ENCODE peak calls at places on chromosomes 12 and 14, in seven cellular contexts. W is epithelial cell of esophagus, T is astrocyte of the cerebellum, G is tibial nerve, B is fibroblast of lung, Y is GM12865, I is choroid plexus epithelial cell. U is an unnamed sample.

GRCh38 chr14:23582906-23583760 is 4.5 kb upstream of the JPH4 start:
- DNase-seq in W (no peak), I (no peak), B (no peak), T (no peak), G (no peak), Y (no peak), U (no peak)

GRCh38 chr12:9707864-9708808 is 24.8 kb downstream of the CLECL1 start:
- DNase-seq in T (peak), W (peak), B (peak), I (peak), G (peak), Y (peak), U (peak)

GRCh38 chr12:116931665-116932064 is 20.9 kb downstream of the FBXW8 start:
- DNase-seq in I (no peak), T (no peak), Y (no peak), W (peak), B (no peak), G (no peak), U (no peak)

GRCh38 chr14:94965551-94966339 is 191.6 kb downstream of the DICER1 start:
- DNase-seq in T (no peak), G (no peak), Y (no peak), B (no peak), W (no peak), I (no peak), U (no peak)

GRCh38 chr12:46442239-46442638 is 69.7 kb upstream of the SLC38A2 start:
- DNase-seq in Y (no peak), W (peak), T (no peak), I (peak), G (no peak), B (peak), U (no peak)

GRCh38 chr12:106290666-106291065 is 11.9 kb upstream of the TCP11L2 start:
- DNase-seq in T (no peak), G (no peak), B (no peak), W (no peak), Y (no peak), I (no peak), U (no peak)

GRCh38 chr12:95418142-95418541 is 55.8 kb upstream of the METAP2 start:
- DNase-seq in G (no peak), I (no peak), W (no peak), B (no peak), Y (no peak), T (no peak), U (no peak)

GRCh38 chr14:23556700-23557440 is 799 bp downstream of the THTPA start:
- DNase-seq in W (peak), G (no peak), T (no peak), I (no peak), Y (peak), B (no peak), U (no peak)

GRCh38 chr12:8771072-8771471 is 51.3 kb upstream of the A2ML1 start:
- DNase-seq in G (no peak), W (peak), I (no peak), T (no peak), Y (no peak), B (no peak), U (no peak)

GRCh38 chr12:106084048-106084671 is 54.6 kb downstream of the NUAK1 start:
- DNase-seq in T (peak), W (no peak), Y (no peak), I (peak), B (peak), G (no peak), U (no peak)

GRCh38 chr12:96093543-96094196 is 58.3 kb upstream of the LTA4H start:
- DNase-seq in G (no peak), W (peak), I (no peak), T (no peak), Y (no peak), B (no peak), U (no peak)

GRCh38 chr14:76922599-76922998 is 96.4 kb downstream of the LRRC74A start:
- DNase-seq in I (no peak), Y (no peak), T (no peak), B (peak), W (no peak), G (no peak), U (no peak)

GRCh38 chr14:52080171-52080800 is 11.4 kb upstream of the NID2 start:
- DNase-seq in W (peak), I (peak), Y (no peak), G (no peak), T (no peak), B (peak), U (no peak)

GRCh38 chr12:6935551-6936377 is 7.9 kb upstream of the RNU7-1 start:
- DNase-seq in I (no peak), G (no peak), T (no peak), W (no peak), Y (no peak), B (no peak), U (no peak)

GRCh38 chr12:6937481-6938352 is 5.9 kb upstream of the RNU7-1 start:
- DNase-seq in W (peak), Y (peak), G (peak), I (peak), T (peak), B (peak), U (peak)

GRCh38 chr12:6935221-6935550 is 7.4 kb downstream of the ATN1 start:
- DNase-seq in W (no peak), Y (no peak), G (no peak), I (peak), T (no peak), B (no peak), U (no peak)

GRCh38 chr12:6936378-6936638 is 7.3 kb upstream of the RNU7-1 start:
- DNase-seq in I (no peak), G (no peak), Y (no peak), T (no peak), W (no peak), B (no peak), U (no peak)

GRCh38 chr12:6936642-6937480 is 6.8 kb upstream of the RNU7-1 start:
- DNase-seq in I (no peak), G (no peak), Y (peak), T (no peak), B (no peak), W (no peak), U (no peak)
- TF ChIP-seq CTCF in I (no peak), G (no peak), Y (peak), T (no peak), B (no peak), W (no peak), U (no peak)

GRCh38 chr14:55301722-55302121 is 30.5 kb downstream of the FBXO34 start:
- DNase-seq in B (peak), T (peak), G (no peak), I (peak), Y (peak), W (peak), U (no peak)

GRCh38 chr14:55302367-55302766 is 31.1 kb downstream of the FBXO34 start:
- DNase-seq in B (no peak), G (no peak), I (no peak), W (no peak), Y (no peak), T (no peak), U (no peak)

GRCh38 chr14:55294603-55295002 is 23.4 kb downstream of the FBXO34 start:
- DNase-seq in Y (no peak), I (no peak), B (no peak), G (no peak), T (no peak), W (no peak), U (no peak)

GRCh38 chr14:55298423-55298822 is 27.2 kb downstream of the FBXO34 start:
- DNase-seq in W (no peak), Y (no peak), G (no peak), B (no peak), T (no peak), I (no peak), U (no peak)

DNA sequence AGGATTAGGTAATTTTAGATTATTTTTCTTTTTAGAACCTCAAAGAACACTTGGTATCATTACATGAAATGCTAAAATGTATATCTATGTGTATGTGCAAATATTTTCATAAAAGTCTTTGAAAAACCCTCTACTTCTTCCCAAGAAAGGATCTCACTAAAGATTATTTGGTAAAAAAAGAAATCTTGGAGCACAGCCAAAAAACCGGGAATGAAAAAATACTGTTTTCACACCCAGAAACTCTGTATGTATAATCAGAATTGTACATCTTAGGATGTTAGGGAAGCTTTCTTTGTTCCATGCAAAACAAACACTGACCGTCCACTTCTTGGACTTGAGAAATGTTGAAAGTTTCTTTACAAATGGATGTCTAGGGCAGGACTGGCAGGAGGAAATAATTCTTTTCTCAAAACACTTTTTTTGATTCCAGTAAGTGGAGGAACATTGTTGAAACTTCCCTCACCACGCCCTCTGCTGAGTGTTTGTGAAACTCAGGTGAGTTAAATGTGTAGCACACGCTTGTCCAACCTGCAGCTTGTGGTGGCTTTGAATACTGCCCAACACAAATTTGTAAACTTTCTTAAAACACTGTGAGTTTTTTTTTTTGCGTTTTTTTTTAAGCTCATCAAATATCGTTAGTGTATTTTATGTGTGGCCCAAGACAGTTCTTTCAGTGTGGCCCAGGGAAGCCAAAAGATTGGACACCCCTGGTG is 26.5 kb downstream of the FBXO34 start:
- DNase-seq in W (peak), G (no peak), B (no peak), Y (peak), I (no peak), T (no peak), U (no peak)
- TF ChIP-seq CTCF in W (peak), G (no peak), B (no peak), Y (no peak), I (peak), T (no peak), U (no peak)

GRCh38 chr14:61381589-61381988 is 60.2 kb downstream of the PRKCH start:
- DNase-seq in Y (peak), W (peak), T (no peak), I (no peak), B (no peak), G (no peak), U (no peak)
- TF ChIP-seq CTCF in Y (no peak), W (no peak), T (no peak), I (no peak), B (no peak), G (no peak), U (no peak)

GRCh38 chr14:32472081-32472480 is 143.0 kb downstream of the AKAP6 start:
- DNase-seq in B (no peak), G (no peak), I (no peak), Y (no peak), W (no peak), T (no peak), U (no peak)

GRCh38 chr14:32470161-32470705 is 141.1 kb downstream of the AKAP6 start:
- DNase-seq in G (no peak), B (no peak), Y (no peak), W (peak), I (no peak), T (no peak), U (no peak)

GRCh38 chr14:32471183-32471582 is 142.1 kb downstream of the AKAP6 start:
- DNase-seq in G (no peak), W (no peak), T (no peak), I (peak), Y (no peak), B (no peak), U (no peak)

GRCh38 chr14:32468955-32469354 is 139.9 kb downstream of the AKAP6 start:
- DNase-seq in G (peak), T (peak), W (peak), Y (no peak), B (peak), I (peak), U (no peak)

DNA sequence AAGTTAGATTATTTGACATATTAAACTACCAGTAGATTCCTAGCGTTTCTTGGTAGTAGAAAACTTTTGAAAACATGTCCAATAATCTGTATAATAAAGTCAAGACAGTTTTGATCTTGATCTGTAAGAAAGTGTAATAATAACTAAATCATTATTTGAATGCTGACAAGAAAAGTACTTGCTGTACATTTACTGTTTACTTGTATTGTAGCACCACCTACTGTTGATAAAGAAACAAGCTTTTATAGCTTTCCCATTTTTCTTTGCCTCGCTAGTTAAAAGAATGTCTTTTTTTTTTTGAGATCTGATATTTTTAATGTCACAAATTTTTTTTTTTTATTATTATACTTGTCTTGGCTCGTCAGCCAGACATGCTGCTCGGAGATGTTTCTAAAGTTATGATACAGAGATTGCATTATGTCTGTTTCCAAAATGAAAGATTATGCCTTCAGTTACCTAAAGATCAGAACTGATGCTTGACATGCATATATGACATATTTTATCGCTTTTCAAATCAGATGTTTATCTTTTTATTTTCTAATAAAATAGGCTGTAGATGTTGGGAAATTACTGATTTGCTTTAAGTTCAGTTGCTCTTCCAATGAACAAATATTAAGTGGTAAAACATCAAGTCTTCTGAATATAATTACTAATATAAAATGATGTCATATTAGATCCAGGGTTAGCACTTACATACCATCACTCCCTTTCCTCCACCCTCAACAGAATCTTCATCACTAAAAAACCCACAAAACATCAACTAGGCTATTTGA is 140.5 kb downstream of the AKAP6 start:
- DNase-seq in T (peak), B (peak), G (no peak), I (peak), W (peak), Y (peak), U (no peak)
- TF ChIP-seq CTCF in T (peak), B (peak), G (peak), I (peak), W (peak), Y (peak), U (peak)

GRCh38 chr12:70847871-70848270 is 72.7 kb downstream of the PTPRR start:
- DNase-seq in Y (no peak), W (no peak), G (no peak), B (no peak), T (no peak), I (no peak), U (no peak)

GRCh38 chr12:70852416-70853150 is 68.0 kb downstream of the PTPRR start:
- DNase-seq in I (no peak), Y (no peak), B (no peak), G (no peak), W (no peak), T (no peak), U (no peak)

GRCh38 chr12:70845268-70845667 is 75.3 kb downstream of the PTPRR start:
- DNase-seq in Y (no peak), W (no peak), G (no peak), B (no peak), T (no peak), I (no peak), U (no peak)

GRCh38 chr12:70853326-70853725 is 67.2 kb downstream of the PTPRR start:
- DNase-seq in W (peak), Y (no peak), B (peak), G (peak), T (peak), I (peak), U (no peak)

DNA sequence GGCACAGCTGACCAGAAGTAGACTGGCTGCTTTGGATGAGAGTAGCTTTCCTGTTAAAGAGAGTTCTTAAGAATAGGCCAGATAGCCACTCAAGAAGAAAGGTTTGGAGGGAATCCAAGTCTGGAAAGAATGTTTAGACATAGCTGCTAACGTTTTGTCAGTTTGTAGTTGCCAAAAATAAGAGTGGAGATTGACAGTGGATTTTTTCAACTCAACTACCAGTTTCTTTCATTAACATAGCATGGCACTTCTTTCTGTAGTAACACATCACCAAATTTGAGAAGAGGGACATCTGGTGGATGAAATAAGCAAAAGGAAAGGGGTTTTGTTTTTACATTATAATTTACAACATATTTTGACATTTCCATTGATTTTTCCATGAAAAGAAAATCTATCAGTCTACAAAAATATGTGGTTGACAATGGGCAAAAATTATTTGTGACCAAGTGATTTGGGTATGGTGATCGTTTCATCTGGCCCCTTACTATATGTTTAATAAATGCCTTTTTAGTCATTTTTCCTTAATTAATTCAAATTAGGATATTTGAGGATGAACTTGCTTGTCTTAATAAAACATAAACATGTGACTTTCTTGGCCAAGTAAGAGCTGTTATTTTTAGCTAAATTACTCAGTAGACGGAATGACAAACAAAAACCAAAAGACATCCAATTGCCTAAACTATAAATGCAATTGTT is 71.1 kb downstream of the PTPRR start:
- DNase-seq in T (peak), G (no peak), B (peak), Y (peak), W (peak), I (peak), U (no peak)
- TF ChIP-seq CTCF in T (peak), G (peak), B (peak), Y (peak), W (peak), I (peak), U (peak)

GRCh38 chr14:62436256-62436655 is 609.0 kb downstream of the KCNH5 start:
- DNase-seq in I (no peak), Y (no peak), W (no peak), T (no peak), G (no peak), B (no peak), U (no peak)

GRCh38 chr14:62431496-62431895 is 613.8 kb downstream of the KCNH5 start:
- DNase-seq in I (no peak), G (no peak), T (no peak), Y (no peak), B (no peak), W (no peak), U (no peak)

GRCh38 chr14:62428429-62429203 is 616.6 kb downstream of the KCNH5 start:
- DNase-seq in T (peak), G (no peak), Y (no peak), W (peak), B (peak), I (peak), U (peak)

GRCh38 chr14:62432955-62433354 is 612.3 kb downstream of the KCNH5 start:
- DNase-seq in I (no peak), W (no peak), B (no peak), Y (no peak), G (no peak), T (no peak), U (no peak)
- TF ChIP-seq CTCF in I (no peak), W (no peak), B (no peak), Y (no peak), G (no peak), T (no peak), U (no peak)

DNA sequence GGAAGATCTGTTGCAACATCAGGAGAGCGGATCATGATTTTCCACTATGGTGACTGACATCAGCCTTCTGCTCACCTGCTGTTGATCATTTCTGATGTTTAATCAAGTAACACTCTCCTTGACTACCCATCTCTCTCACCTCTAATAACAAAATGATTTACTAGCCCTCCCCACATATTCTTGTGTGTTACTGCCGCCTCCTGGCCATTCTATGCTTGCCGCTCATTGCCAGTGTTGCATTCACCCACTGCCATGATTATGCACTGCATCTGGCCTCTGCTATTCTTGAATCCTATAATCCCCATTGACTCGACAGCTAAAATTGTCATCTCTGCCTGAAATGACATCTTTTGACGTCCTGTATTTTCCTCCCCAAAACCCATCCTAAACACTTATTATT is 113.8 kb downstream of the RERGL start:
- DNase-seq in Y (no peak), I (peak), G (no peak), B (no peak), W (peak), T (no peak), U (no peak)
- TF ChIP-seq CTCF in Y (no peak), I (peak), G (no peak), B (no peak), W (peak), T (peak), U (peak)